ENCODE peak calls at places on chromosomes 16 and 17, in four cellular contexts. One of them, this sample, is unnamed. For H3K9me3, the result is how much of the 10 kb centered on the place peaks cover.

GRCh38 chr17:61361084-61361483 is 38.6 kb upstream of the TBX2 start:
- DNase-seq in H9: no peak
- DNase-seq in PC-9: peak
- DNase-seq in fibroblast of lung: peak
- DNase-seq in this sample: no peak

GRCh38 chr17:29089601-29090044 is 46.7 kb downstream of the PIPOX start:
- DNase-seq in H9: no peak
- DNase-seq in PC-9: no peak
- DNase-seq in fibroblast of lung: no peak
- DNase-seq in this sample: no peak

GRCh38 chr17:44363613-44364159 is at the start of gene FAM171A2:
- DNase-seq in H9: peak
- DNase-seq in PC-9: no peak
- DNase-seq in fibroblast of lung: peak
- DNase-seq in this sample: peak

GRCh38 chr16:50884066-50884860 is 142.4 kb downstream of the CYLD start:
- DNase-seq in H9: peak
- DNase-seq in PC-9: no peak
- DNase-seq in fibroblast of lung: no peak
- DNase-seq in this sample: no peak

GRCh38 chr16:1863681-1864460 is 8.1 kb downstream of the MEIOB start:
- DNase-seq in H9: no peak
- DNase-seq in PC-9: no peak
- DNase-seq in fibroblast of lung: peak
- DNase-seq in this sample: peak

GRCh38 chr17:66978514-66979061 is 14.1 kb downstream of the CACNG4 start:
- DNase-seq in H9: no peak
- DNase-seq in PC-9: no peak
- DNase-seq in fibroblast of lung: no peak
- DNase-seq in this sample: no peak

GRCh38 chr16:85057212-85057889 is 29.8 kb downstream of the KIAA0513 start:
- DNase-seq in H9: peak
- DNase-seq in PC-9: no peak
- DNase-seq in fibroblast of lung: no peak
- DNase-seq in this sample: no peak

GRCh38 chr17:75064867-75065561 is 18.0 kb downstream of the KCTD2 start:
- DNase-seq in H9: peak
- DNase-seq in PC-9: no peak
- DNase-seq in fibroblast of lung: no peak
- DNase-seq in this sample: no peak

GRCh38 chr17:77802811-77803220 is 155.7 kb upstream of the TNRC6C start:
- DNase-seq in H9: peak
- DNase-seq in PC-9: no peak
- DNase-seq in fibroblast of lung: peak
- DNase-seq in this sample: no peak

GRCh38 chr16:87376660-87377059 is 6.9 kb downstream of the FBXO31 start:
- DNase-seq in H9: no peak
- DNase-seq in PC-9: no peak
- DNase-seq in fibroblast of lung: no peak
- DNase-seq in this sample: no peak

GRCh38 chr16:16861546-16861945 is 482.6 kb downstream of the NPIPA7 start:
- DNase-seq in H9: peak
- DNase-seq in PC-9: no peak
- DNase-seq in fibroblast of lung: peak
- DNase-seq in this sample: peak

GRCh38 chr17:80244871-80245509 is 15.7 kb upstream of the RNF213 start:
- DNase-seq in H9: no peak
- DNase-seq in PC-9: no peak
- DNase-seq in fibroblast of lung: no peak
- DNase-seq in this sample: no peak

GRCh38 chr17:81573794-81574642 is 21.9 kb upstream of the FAAP100 start:
- DNase-seq in H9: peak
- DNase-seq in PC-9: no peak
- DNase-seq in fibroblast of lung: no peak
- DNase-seq in this sample: no peak

GRCh38 chr17:74361613-74362391 is at the start of gene BTBD17:
- DNase-seq in H9: peak
- DNase-seq in PC-9: no peak
- DNase-seq in fibroblast of lung: no peak
- DNase-seq in this sample: peak

GRCh38 chr17:12402963-12403622 is 262.6 kb upstream of the MYOCD start:
- DNase-seq in H9: no peak
- DNase-seq in PC-9: no peak
- DNase-seq in fibroblast of lung: peak
- DNase-seq in this sample: no peak

GRCh38 chr17:55421179-55421934 is at the start of gene MMD:
- DNase-seq in H9: no peak
- DNase-seq in PC-9: no peak
- DNase-seq in fibroblast of lung: no peak
- DNase-seq in this sample: peak

GRCh38 chr17:10600551-10600950 is 51.1 kb upstream of the MYH2 start:
- DNase-seq in H9: no peak
- DNase-seq in PC-9: no peak
- DNase-seq in fibroblast of lung: no peak
- DNase-seq in this sample: no peak

GRCh38 chr16:88624977-88625576 is 13.3 kb upstream of the IL17C start:
- DNase-seq in H9: no peak
- DNase-seq in PC-9: no peak
- DNase-seq in fibroblast of lung: no peak
- DNase-seq in this sample: no peak

GRCh38 chr16:89909777-89910716 is 8.6 kb upstream of the MC1R start:
- DNase-seq in H9: peak
- DNase-seq in PC-9: no peak
- DNase-seq in fibroblast of lung: peak
- DNase-seq in this sample: peak

GRCh38 chr17:15321556-15322250 is 19.7 kb downstream of the TEKT3 start:
- DNase-seq in H9: no peak
- DNase-seq in PC-9: no peak
- DNase-seq in fibroblast of lung: peak
- DNase-seq in this sample: no peak

GRCh38 chr17:75457047-75457654 is 716 bp downstream of the TMEM94 start:
- DNase-seq in H9: peak
- DNase-seq in PC-9: no peak
- DNase-seq in fibroblast of lung: peak
- DNase-seq in this sample: no peak

GRCh38 chr16:56226187-56226586 is 34.9 kb downstream of the GNAO1 start:
- DNase-seq in H9: no peak
- DNase-seq in PC-9: no peak
- DNase-seq in fibroblast of lung: no peak
- DNase-seq in this sample: no peak

GRCh38 chr17:75473246-75473645 is 16.8 kb downstream of the TMEM94 start:
- DNase-seq in H9: no peak
- DNase-seq in PC-9: no peak
- DNase-seq in fibroblast of lung: no peak
- DNase-seq in this sample: no peak

GRCh38 chr16:88731699-88732098 is 25.4 kb downstream of the CTU2 start:
- DNase-seq in H9: no peak
- DNase-seq in PC-9: no peak
- DNase-seq in fibroblast of lung: no peak
- DNase-seq in this sample: no peak

GRCh38 chr16:87163637-87164036 is 153.6 kb downstream of the C16orf95 start:
- DNase-seq in H9: no peak
- DNase-seq in PC-9: no peak
- DNase-seq in fibroblast of lung: no peak
- DNase-seq in this sample: no peak

GRCh38 chr17:78882546-78883089 is 20.4 kb downstream of the CEP295NL start:
- DNase-seq in H9: peak
- DNase-seq in PC-9: peak
- DNase-seq in fibroblast of lung: no peak
- DNase-seq in this sample: no peak

GRCh38 chr17:78883090-78883532 is 19.9 kb downstream of the CEP295NL start:
- DNase-seq in H9: no peak
- DNase-seq in PC-9: peak
- DNase-seq in fibroblast of lung: peak
- DNase-seq in this sample: no peak

GRCh38 chr17:78884148-78884870 is 18.7 kb downstream of the CEP295NL start:
- DNase-seq in H9: no peak
- DNase-seq in PC-9: no peak
- DNase-seq in fibroblast of lung: no peak
- DNase-seq in this sample: no peak

GRCh38 chr17:78884876-78885667 is 17.9 kb downstream of the CEP295NL start:
- DNase-seq in H9: no peak
- DNase-seq in PC-9: no peak
- DNase-seq in fibroblast of lung: no peak
- DNase-seq in this sample: no peak

DNA sequence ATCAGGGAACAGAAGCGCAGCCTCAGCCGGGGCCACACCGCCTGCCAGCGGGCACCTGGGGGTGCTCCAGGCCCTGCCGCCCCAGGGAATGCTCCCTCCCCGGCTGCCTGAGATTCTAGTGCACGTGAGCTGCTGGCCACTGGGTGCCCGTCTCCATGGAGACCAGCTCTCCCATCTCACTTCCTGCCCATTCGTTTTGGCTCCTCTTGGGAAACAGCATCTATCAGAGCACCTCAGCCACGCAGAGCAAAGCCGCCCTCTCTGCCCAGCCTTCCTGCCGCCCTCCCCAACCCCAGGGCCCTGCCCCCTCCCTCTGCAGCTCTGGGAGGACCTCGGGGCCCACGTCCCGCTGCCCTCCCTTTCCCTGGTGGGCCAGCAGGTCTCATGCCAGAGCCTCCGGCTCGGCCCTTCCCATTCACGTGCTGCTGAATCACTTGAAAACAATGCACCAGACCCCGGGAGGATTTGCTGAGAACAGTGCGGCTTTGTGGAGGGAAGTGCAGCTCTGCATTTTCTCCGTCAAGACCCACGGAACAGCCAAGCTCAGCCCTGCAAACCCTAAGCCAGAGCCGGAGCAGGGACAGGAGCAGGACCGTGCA is 19.4 kb downstream of the CEP295NL start:
- DNase-seq in H9: peak
- DNase-seq in PC-9: peak
- DNase-seq in fibroblast of lung: peak
- DNase-seq in this sample: no peak
- TF ChIP-seq CTCF in H9: no peak
- TF ChIP-seq CTCF in PC-9: no peak
- TF ChIP-seq CTCF in fibroblast of lung: no peak
- TF ChIP-seq CTCF in this sample: no peak

DNA sequence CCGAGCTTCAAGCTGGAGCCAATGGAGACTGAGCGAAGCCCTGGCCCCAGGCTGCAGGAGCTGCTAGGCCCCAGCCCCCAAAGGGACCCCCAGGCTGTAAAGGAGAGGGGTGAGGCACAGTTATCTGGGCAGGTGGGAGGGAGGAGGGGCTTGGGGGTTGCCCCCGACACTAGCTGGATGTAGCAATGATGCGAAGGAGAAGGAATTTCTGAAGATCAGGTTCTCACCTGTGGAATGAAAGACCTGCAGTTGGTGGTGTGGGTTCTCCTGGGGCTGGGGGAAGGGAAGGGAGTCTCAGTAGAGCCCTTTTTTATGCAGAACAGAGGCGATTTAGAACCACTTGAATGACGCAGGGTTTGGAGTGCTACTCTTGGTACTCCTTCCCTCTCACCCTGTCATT is 1.8 kb downstream of the ZNF263 start:
- DNase-seq in H9: no peak
- DNase-seq in PC-9: no peak
- DNase-seq in fibroblast of lung: no peak
- DNase-seq in this sample: no peak
- H3K9me3 ChIP-seq in H9: under half
- H3K9me3 ChIP-seq in PC-9: under half
- H3K9me3 ChIP-seq in fibroblast of lung: under half
- H3K9me3 ChIP-seq in this sample: under half

GRCh38 chr17:63927464-63928171 is 4.5 kb downstream of the CD79B start:
- DNase-seq in H9: no peak
- DNase-seq in PC-9: no peak
- DNase-seq in fibroblast of lung: no peak
- DNase-seq in this sample: no peak

GRCh38 chr17:63930951-63931575 is 1.1 kb downstream of the CD79B start:
- DNase-seq in H9: peak
- DNase-seq in PC-9: no peak
- DNase-seq in fibroblast of lung: no peak
- DNase-seq in this sample: peak

GRCh38 chr17:63929860-63930766 is 2.0 kb downstream of the CD79B start:
- DNase-seq in H9: peak
- DNase-seq in PC-9: no peak
- DNase-seq in fibroblast of lung: no peak
- DNase-seq in this sample: no peak

GRCh38 chr17:63928172-63928666 is 3.9 kb downstream of the CD79B start:
- DNase-seq in H9: no peak
- DNase-seq in PC-9: no peak
- DNase-seq in fibroblast of lung: no peak
- DNase-seq in this sample: no peak

DNA sequence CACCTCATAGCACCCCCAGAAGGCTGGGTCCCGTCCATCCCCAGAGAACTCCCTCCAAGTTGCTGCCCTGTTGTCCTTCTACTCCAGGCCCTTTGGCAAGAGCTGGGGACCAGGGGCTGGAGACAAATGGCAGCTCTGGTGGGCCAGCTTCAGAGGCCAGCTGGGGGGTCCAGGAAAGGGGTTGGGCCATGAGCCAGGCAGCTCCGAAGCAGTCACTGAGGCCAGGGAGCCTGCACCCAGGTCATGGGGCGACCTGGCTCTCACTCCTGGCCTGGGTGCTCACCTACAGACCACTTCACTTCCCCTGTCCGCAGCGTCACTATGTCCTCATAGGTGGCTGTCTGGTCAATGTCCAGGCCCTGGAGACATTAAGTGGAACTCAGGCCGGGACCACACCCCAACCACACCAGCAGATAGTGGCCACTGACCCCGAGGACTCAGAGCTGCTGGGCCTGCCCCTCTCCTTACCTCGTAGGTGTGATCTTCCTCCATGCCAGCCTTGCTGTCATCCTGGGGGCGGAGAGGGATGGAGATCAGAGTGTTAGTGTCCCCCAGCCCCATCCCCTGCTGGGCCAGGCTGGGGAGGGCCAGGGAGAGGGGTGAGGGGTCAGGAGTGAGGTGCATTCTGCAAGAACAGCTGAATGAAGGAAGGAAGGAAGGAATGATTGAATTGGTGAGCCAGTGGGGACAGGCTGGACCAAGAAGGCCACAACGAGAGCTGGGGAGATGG is 3.0 kb downstream of the CD79B start:
- DNase-seq in H9: no peak
- DNase-seq in PC-9: no peak
- DNase-seq in fibroblast of lung: no peak
- DNase-seq in this sample: no peak
- H3K27ac ChIP-seq in H9: no peak
- H3K27ac ChIP-seq in PC-9: no peak
- H3K27ac ChIP-seq in fibroblast of lung: no peak
- H3K27ac ChIP-seq in this sample: no peak

DNA sequence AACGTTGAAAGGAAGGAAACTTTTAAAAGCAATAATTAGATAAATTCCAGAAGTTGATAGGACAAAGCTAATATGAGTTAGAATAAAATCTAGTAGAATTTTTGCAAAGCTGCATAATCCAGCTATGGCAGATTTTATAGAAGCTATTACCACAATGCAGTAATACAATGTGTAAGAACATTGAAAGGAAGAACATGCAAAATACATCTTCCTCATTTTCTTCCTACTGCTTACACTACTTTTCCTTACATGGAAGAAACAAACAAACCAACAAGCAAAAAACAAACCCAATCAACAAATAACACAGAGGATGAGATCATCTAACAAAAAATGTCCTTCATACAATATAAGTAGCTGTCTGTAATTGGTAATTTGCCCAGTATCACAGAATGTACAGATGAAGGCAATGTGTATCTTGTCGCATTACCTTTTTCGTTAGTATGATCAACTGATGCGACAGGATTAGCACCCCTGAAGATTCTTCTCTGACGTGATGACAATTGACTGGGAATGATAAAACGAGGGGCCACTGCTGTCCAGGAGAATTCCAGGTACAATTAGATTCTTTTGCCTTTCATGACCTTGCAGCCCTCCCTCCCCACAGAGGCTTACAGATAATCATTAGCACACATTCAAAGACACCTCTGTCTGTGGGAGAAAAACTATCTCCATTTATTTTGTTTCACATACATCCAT is 21.2 kb upstream of the LRRC37A start:
- DNase-seq in H9: peak
- DNase-seq in PC-9: no peak
- DNase-seq in fibroblast of lung: no peak
- DNase-seq in this sample: no peak
- TF ChIP-seq CTCF in H9: no peak
- TF ChIP-seq CTCF in PC-9: no peak
- TF ChIP-seq CTCF in fibroblast of lung: no peak
- TF ChIP-seq CTCF in this sample: no peak